ENCODE peak calls at places on chromosomes 16 and 17, in nine cellular contexts. One of them, this sample, is unnamed.

GRCh38 chr17:81251091-81251942 is 12.2 kb downstream of the NDUFAF8 start:
- DNase-seq in transverse colon: peak; percentile 72
- DNase-seq in K562: no peak
- DNase-seq in HCT116: no peak
- DNase-seq in esophagus muscularis mucosa: no peak
- DNase-seq in suprapubic skin: no peak
- DNase-seq in sigmoid colon: no peak
- DNase-seq in prostate gland: no peak
- DNase-seq in stomach: no peak
- DNase-seq in this sample: no peak

GRCh38 chr17:44191389-44191788 is 4.6 kb downstream of the TMUB2 start:
- DNase-seq in prostate gland: no peak
- DNase-seq in stomach: no peak
- DNase-seq in sigmoid colon: no peak
- DNase-seq in esophagus muscularis mucosa: no peak
- DNase-seq in suprapubic skin: no peak
- DNase-seq in K562: no peak
- DNase-seq in transverse colon: no peak
- DNase-seq in HCT116: no peak
- DNase-seq in this sample: no peak

GRCh38 chr17:21042434-21043295 is at the start of gene USP22:
- DNase-seq in suprapubic skin: peak; percentile 98
- DNase-seq in HCT116: no peak
- DNase-seq in prostate gland: peak; percentile 13
- DNase-seq in esophagus muscularis mucosa: no peak
- DNase-seq in K562: no peak
- DNase-seq in stomach: peak; percentile 31
- DNase-seq in sigmoid colon: no peak
- DNase-seq in transverse colon: no peak
- DNase-seq in this sample: peak; percentile 81

GRCh38 chr17:16374129-16374528 is 6.8 kb upstream of the UBB start:
- DNase-seq in transverse colon: peak; percentile 35
- DNase-seq in suprapubic skin: no peak
- DNase-seq in K562: no peak
- DNase-seq in stomach: no peak
- DNase-seq in sigmoid colon: peak; percentile 58
- DNase-seq in HCT116: no peak
- DNase-seq in prostate gland: no peak
- DNase-seq in esophagus muscularis mucosa: no peak
- DNase-seq in this sample: no peak

GRCh38 chr16:1572664-1573063 is 39.2 kb downstream of the TMEM204 start:
- DNase-seq in stomach: no peak
- DNase-seq in sigmoid colon: no peak
- DNase-seq in suprapubic skin: no peak
- DNase-seq in prostate gland: no peak
- DNase-seq in K562: no peak
- DNase-seq in HCT116: no peak
- DNase-seq in esophagus muscularis mucosa: no peak
- DNase-seq in transverse colon: no peak
- DNase-seq in this sample: no peak

GRCh38 chr17:3770471-3770870 is 30.5 kb downstream of the ITGAE start:
- DNase-seq in suprapubic skin: no peak
- DNase-seq in transverse colon: peak; percentile 46
- DNase-seq in HCT116: no peak
- DNase-seq in prostate gland: no peak
- DNase-seq in K562: no peak
- DNase-seq in sigmoid colon: no peak
- DNase-seq in stomach: no peak
- DNase-seq in esophagus muscularis mucosa: no peak
- DNase-seq in this sample: no peak

GRCh38 chr17:80261159-80261894 is 675 bp downstream of the RNF213 start:
- DNase-seq in stomach: peak; percentile 49
- DNase-seq in esophagus muscularis mucosa: peak; percentile 94
- DNase-seq in suprapubic skin: no peak
- DNase-seq in prostate gland: peak; percentile 61
- DNase-seq in transverse colon: peak; percentile 62
- DNase-seq in K562: peak; percentile 59
- DNase-seq in HCT116: no peak
- DNase-seq in sigmoid colon: peak; percentile 78
- DNase-seq in this sample: no peak

GRCh38 chr16:4360538-4361021 is 9.5 kb upstream of the PAM16 start:
- DNase-seq in sigmoid colon: no peak
- DNase-seq in prostate gland: no peak
- DNase-seq in transverse colon: no peak
- DNase-seq in stomach: no peak
- DNase-seq in suprapubic skin: no peak
- DNase-seq in HCT116: no peak
- DNase-seq in K562: peak; percentile 63
- DNase-seq in esophagus muscularis mucosa: no peak
- DNase-seq in this sample: no peak

GRCh38 chr16:80899804-80900592 is 95.6 kb upstream of the CDYL2 start:
- DNase-seq in transverse colon: peak; percentile 39
- DNase-seq in HCT116: no peak
- DNase-seq in sigmoid colon: peak; percentile 84
- DNase-seq in suprapubic skin: peak; percentile 88
- DNase-seq in esophagus muscularis mucosa: no peak
- DNase-seq in prostate gland: peak; percentile 92
- DNase-seq in K562: peak; percentile 30
- DNase-seq in stomach: peak; percentile 96
- DNase-seq in this sample: no peak

GRCh38 chr16:88524973-88525662 is 45.1 kb upstream of the ZC3H18 start:
- DNase-seq in suprapubic skin: no peak
- DNase-seq in HCT116: no peak
- DNase-seq in K562: no peak
- DNase-seq in transverse colon: no peak
- DNase-seq in stomach: peak; percentile 73
- DNase-seq in esophagus muscularis mucosa: no peak
- DNase-seq in prostate gland: no peak
- DNase-seq in sigmoid colon: no peak
- DNase-seq in this sample: no peak

GRCh38 chr16:56357291-56357764 is 68.0 kb downstream of the AMFR start:
- DNase-seq in stomach: peak; percentile 24
- DNase-seq in prostate gland: no peak
- DNase-seq in sigmoid colon: peak; percentile 66
- DNase-seq in HCT116: no peak
- DNase-seq in transverse colon: peak; percentile 7
- DNase-seq in esophagus muscularis mucosa: no peak
- DNase-seq in K562: no peak
- DNase-seq in suprapubic skin: peak; percentile 77
- DNase-seq in this sample: peak; percentile 12

GRCh38 chr16:85446846-85447656 is 166.1 kb upstream of the GSE1 start:
- DNase-seq in sigmoid colon: no peak
- DNase-seq in HCT116: no peak
- DNase-seq in stomach: peak; percentile 54
- DNase-seq in K562: no peak
- DNase-seq in esophagus muscularis mucosa: no peak
- DNase-seq in transverse colon: peak; percentile 67
- DNase-seq in suprapubic skin: no peak
- DNase-seq in prostate gland: no peak
- DNase-seq in this sample: no peak

GRCh38 chr17:29178750-29179231 is 1.4 kb downstream of the MYO18A start:
- DNase-seq in suprapubic skin: peak; percentile 49
- DNase-seq in prostate gland: no peak
- DNase-seq in sigmoid colon: no peak
- DNase-seq in esophagus muscularis mucosa: no peak
- DNase-seq in stomach: peak; percentile 68
- DNase-seq in transverse colon: peak; percentile 62
- DNase-seq in K562: no peak
- DNase-seq in HCT116: no peak
- DNase-seq in this sample: no peak

GRCh38 chr17:29177871-29178749 is 2.1 kb downstream of the MYO18A start:
- DNase-seq in prostate gland: no peak
- DNase-seq in stomach: peak; percentile 61
- DNase-seq in HCT116: no peak
- DNase-seq in transverse colon: peak; percentile 74
- DNase-seq in sigmoid colon: no peak
- DNase-seq in K562: peak; percentile 92
- DNase-seq in suprapubic skin: no peak
- DNase-seq in esophagus muscularis mucosa: no peak
- DNase-seq in this sample: no peak

GRCh38 chr17:29180788-29181160 is 576 bp upstream of the MYO18A start:
- DNase-seq in suprapubic skin: no peak
- DNase-seq in HCT116: no peak
- DNase-seq in esophagus muscularis mucosa: no peak
- DNase-seq in sigmoid colon: no peak
- DNase-seq in K562: no peak
- DNase-seq in transverse colon: no peak
- DNase-seq in stomach: no peak
- DNase-seq in prostate gland: no peak
- DNase-seq in this sample: no peak

GRCh38 chr17:29180051-29180787 is at the start of gene MYO18A:
- DNase-seq in stomach: peak; percentile 85
- DNase-seq in sigmoid colon: peak; percentile 87
- DNase-seq in HCT116: no peak
- DNase-seq in transverse colon: peak; percentile 87
- DNase-seq in suprapubic skin: no peak
- DNase-seq in K562: peak; percentile 86
- DNase-seq in esophagus muscularis mucosa: no peak
- DNase-seq in prostate gland: peak; percentile 64
- DNase-seq in this sample: peak; percentile 93

DNA sequence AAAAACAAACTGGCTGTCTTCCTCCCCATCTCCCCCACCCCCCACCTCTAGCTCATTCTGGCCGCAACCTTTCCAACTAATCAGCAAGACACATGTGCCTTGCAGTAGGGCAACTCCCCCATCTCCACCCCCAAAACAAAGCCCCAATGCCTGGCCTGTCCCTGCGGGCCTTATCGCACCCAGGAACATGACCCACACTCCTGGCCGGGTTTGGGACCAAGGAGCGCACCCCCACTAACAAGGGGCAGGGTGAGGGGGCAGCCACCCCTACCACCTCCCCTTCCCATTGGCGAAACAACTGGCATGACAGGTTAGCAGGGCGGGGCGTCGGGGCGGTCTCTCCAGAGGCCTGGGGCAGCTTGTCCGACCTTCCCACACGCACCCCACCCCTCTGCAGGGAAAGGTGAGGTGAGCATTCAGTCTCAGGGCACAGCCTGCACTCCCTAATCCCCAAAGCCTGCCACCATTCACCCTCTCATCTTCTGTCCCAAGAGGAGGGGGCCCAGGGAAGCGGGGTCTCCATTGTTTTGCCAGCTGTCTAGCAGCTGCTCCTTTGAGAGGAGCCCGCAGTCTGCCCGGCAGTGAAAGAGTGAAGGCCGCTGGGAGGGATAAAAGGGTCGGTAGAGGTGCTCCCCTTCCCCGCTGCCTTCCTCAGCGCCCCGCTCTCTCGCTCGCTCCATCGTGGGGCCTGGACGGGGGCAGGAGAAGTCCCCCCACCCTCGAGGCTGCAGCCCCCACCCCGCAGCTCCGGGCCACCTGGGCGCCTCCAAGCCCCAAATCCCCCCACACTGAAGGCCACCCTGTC is 764 bp downstream of the MYO18A start:
- DNase-seq in transverse colon: peak; percentile 88
- DNase-seq in HCT116: no peak
- DNase-seq in suprapubic skin: no peak
- DNase-seq in stomach: peak; percentile 90
- DNase-seq in esophagus muscularis mucosa: no peak
- DNase-seq in prostate gland: peak; percentile 57
- DNase-seq in sigmoid colon: no peak
- DNase-seq in K562: peak; percentile 97
- DNase-seq in this sample: no peak
- TF ChIP-seq POLR2A in transverse colon: peak; percentile 84
- TF ChIP-seq POLR2A in HCT116: no peak
- TF ChIP-seq POLR2A in suprapubic skin: no peak
- TF ChIP-seq POLR2A in stomach: no peak
- TF ChIP-seq POLR2A in esophagus muscularis mucosa: no peak
- TF ChIP-seq POLR2A in prostate gland: peak; percentile 75
- TF ChIP-seq POLR2A in sigmoid colon: no peak
- TF ChIP-seq POLR2A in K562: peak; percentile 80
- TF ChIP-seq POLR2A in this sample: no peak

GRCh38 chr17:40818343-40818732 is 4.1 kb downstream of the KRT10 start:
- DNase-seq in sigmoid colon: no peak
- DNase-seq in HCT116: no peak
- DNase-seq in stomach: no peak
- DNase-seq in transverse colon: no peak
- DNase-seq in prostate gland: no peak
- DNase-seq in K562: no peak
- DNase-seq in suprapubic skin: no peak
- DNase-seq in esophagus muscularis mucosa: no peak
- DNase-seq in this sample: no peak
- TF ChIP-seq POLR2AphosphoS5 in sigmoid colon: no peak
- TF ChIP-seq POLR2AphosphoS5 in HCT116: no peak
- TF ChIP-seq POLR2AphosphoS5 in stomach: no peak
- TF ChIP-seq POLR2AphosphoS5 in transverse colon: no peak
- TF ChIP-seq POLR2AphosphoS5 in prostate gland: no peak
- TF ChIP-seq POLR2AphosphoS5 in K562: no peak
- TF ChIP-seq POLR2AphosphoS5 in suprapubic skin: no peak
- TF ChIP-seq POLR2AphosphoS5 in esophagus muscularis mucosa: no peak
- TF ChIP-seq POLR2AphosphoS5 in this sample: no peak

GRCh38 chr16:22322741-22323140 is 25.5 kb downstream of the POLR3E start:
- DNase-seq in suprapubic skin: no peak
- DNase-seq in prostate gland: no peak
- DNase-seq in stomach: no peak
- DNase-seq in esophagus muscularis mucosa: no peak
- DNase-seq in HCT116: no peak
- DNase-seq in K562: no peak
- DNase-seq in sigmoid colon: no peak
- DNase-seq in transverse colon: no peak
- DNase-seq in this sample: no peak
- TF ChIP-seq POLR2A in suprapubic skin: no peak
- TF ChIP-seq POLR2A in prostate gland: no peak
- TF ChIP-seq POLR2A in stomach: no peak
- TF ChIP-seq POLR2A in esophagus muscularis mucosa: no peak
- TF ChIP-seq POLR2A in HCT116: no peak
- TF ChIP-seq POLR2A in K562: no peak
- TF ChIP-seq POLR2A in sigmoid colon: no peak
- TF ChIP-seq POLR2A in transverse colon: no peak
- TF ChIP-seq POLR2A in this sample: no peak

DNA sequence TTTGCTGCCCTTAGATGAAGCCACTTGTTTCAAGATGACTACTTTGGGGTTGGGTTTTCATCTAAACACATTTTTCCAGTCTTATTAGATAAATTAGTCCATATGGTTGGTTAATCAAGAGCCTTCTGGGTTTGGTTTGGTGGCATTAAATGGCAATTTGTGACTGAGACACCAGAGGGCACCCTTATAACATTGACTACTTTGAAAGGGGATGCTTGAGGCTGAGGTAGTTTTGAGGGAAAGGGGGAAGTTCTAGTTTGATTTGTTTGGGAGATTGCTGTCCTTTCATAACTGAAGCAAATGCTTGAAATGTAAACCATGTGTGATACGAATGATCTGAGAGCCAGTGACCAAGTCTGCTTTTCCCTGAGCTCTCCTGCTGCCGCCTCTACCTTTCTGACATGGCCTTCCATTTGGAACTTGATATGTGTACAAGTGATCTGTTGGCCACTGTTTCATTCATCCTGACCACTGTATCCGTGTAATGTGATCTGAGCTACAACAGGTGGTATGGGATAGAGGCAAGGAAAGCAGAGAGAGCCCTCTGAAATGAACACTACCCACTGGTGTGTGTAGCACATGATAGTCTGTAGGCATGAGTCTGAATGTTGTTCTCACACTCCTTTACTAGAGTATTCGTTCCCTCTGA is 5.8 kb upstream of the RARA start:
- DNase-seq in sigmoid colon: no peak
- DNase-seq in K562: peak; percentile 63
- DNase-seq in esophagus muscularis mucosa: no peak
- DNase-seq in suprapubic skin: peak; percentile 44
- DNase-seq in prostate gland: no peak
- DNase-seq in HCT116: peak; percentile 35
- DNase-seq in transverse colon: peak; percentile 62
- DNase-seq in stomach: peak; percentile 54
- DNase-seq in this sample: no peak
- TF ChIP-seq POLR2AphosphoS5 in sigmoid colon: no peak
- TF ChIP-seq POLR2AphosphoS5 in K562: no peak
- TF ChIP-seq POLR2AphosphoS5 in esophagus muscularis mucosa: no peak
- TF ChIP-seq POLR2AphosphoS5 in suprapubic skin: no peak
- TF ChIP-seq POLR2AphosphoS5 in prostate gland: peak; percentile 37
- TF ChIP-seq POLR2AphosphoS5 in HCT116: no peak
- TF ChIP-seq POLR2AphosphoS5 in transverse colon: no peak
- TF ChIP-seq POLR2AphosphoS5 in stomach: peak; percentile 21
- TF ChIP-seq POLR2AphosphoS5 in this sample: no peak

GRCh38 chr17:33874617-33875060 is 380.4 kb upstream of the CCL2 start:
- DNase-seq in prostate gland: no peak
- DNase-seq in K562: peak; percentile 94
- DNase-seq in HCT116: no peak
- DNase-seq in transverse colon: peak; percentile 8
- DNase-seq in sigmoid colon: no peak
- DNase-seq in esophagus muscularis mucosa: no peak
- DNase-seq in stomach: no peak
- DNase-seq in suprapubic skin: no peak
- DNase-seq in this sample: no peak
- TF ChIP-seq POLR2A in prostate gland: no peak
- TF ChIP-seq POLR2A in K562: no peak
- TF ChIP-seq POLR2A in HCT116: no peak
- TF ChIP-seq POLR2A in transverse colon: no peak
- TF ChIP-seq POLR2A in sigmoid colon: no peak
- TF ChIP-seq POLR2A in esophagus muscularis mucosa: no peak
- TF ChIP-seq POLR2A in stomach: no peak
- TF ChIP-seq POLR2A in suprapubic skin: no peak
- TF ChIP-seq POLR2A in this sample: no peak

This sample was measured in GM12891.